ENCODE peak calls at places on chromosomes 5 and 9, in five cellular contexts. E is uterus, I is RWPE2, A is RWPE1, G is adrenal gland. B is an unnamed sample.

GRCh38 chr5:113692466-113693204 is 179.1 kb downstream of the YTHDC2 start:
- DNase-seq in E (no peak), I (no peak), A (no peak), G (no peak), B (no peak)

GRCh38 chr5:62421414-62421813 is 8.9 kb downstream of the IPO11 start:
- DNase-seq in E (no peak), I (no peak), A (no peak), G (no peak), B (peak; percentile 83)

GRCh38 chr5:118146824-118147223 is 841.5 kb downstream of the DTWD2 start:
- DNase-seq in E (no peak), I (no peak), A (no peak), G (no peak), B (no peak)

GRCh38 chr5:115977988-115978387 is 15.7 kb downstream of the LVRN start:
- DNase-seq in E (no peak), I (no peak), A (no peak), G (no peak), B (no peak)

GRCh38 chr5:141875022-141875740 is 3.0 kb downstream of the PCDH1 start:
- DNase-seq in E (no peak), I (no peak), A (no peak), G (no peak), B (no peak)

GRCh38 chr5:151155777-151156731 is 1.5 kb downstream of the ANXA6 start:
- DNase-seq in E (no peak), I (no peak), A (no peak), G (peak; percentile 51), B (peak; percentile 34)

GRCh38 chr5:85278193-85278592 is 893.5 kb upstream of the EDIL3 start:
- DNase-seq in E (no peak), I (no peak), A (no peak), G (no peak), B (peak; percentile 24)

GRCh38 chr5:150577378-150577777 is 63.1 kb upstream of the SYNPO start:
- DNase-seq in E (no peak), I (peak; percentile 51), A (no peak), G (no peak), B (no peak)

GRCh38 chr9:108478871-108479332 is 376.9 kb downstream of the ACTL7B start:
- DNase-seq in E (no peak), I (no peak), A (peak; percentile 94), G (no peak), B (no peak)

GRCh38 chr5:53560028-53560427 is 411 bp upstream of the NDUFS4 start:
- DNase-seq in E (no peak), I (no peak), A (no peak), G (no peak), B (peak; percentile 70)

GRCh38 chr5:43900974-43901373 is 298.0 kb downstream of the NNT start:
- DNase-seq in E (no peak), I (no peak), A (no peak), G (no peak), B (no peak)

GRCh38 chr9:98418578-98419259 is 163.3 kb upstream of the TBC1D2 start:
- DNase-seq in E (no peak), I (no peak), A (no peak), G (no peak), B (no peak)